ENCODE peak calls at places on chromosome 3, in nine cellular contexts. J is SK-N-SH, T is cardiac muscle cell, G is ovary, P is colonic mucosa, R is stomach, V is Peyer's patch, W is vagina, X is OCI-LY7. Y is an unnamed sample.

GRCh38 chr3:16264174-16264707 is 502 bp downstream of the DPH3 start:
- DNase-seq in T (no peak), J (no peak), G (no peak), P (no peak), W (no peak), R (no peak), V (no peak), X (no peak), Y (no peak)

GRCh38 chr3:172106989-172107388 is 67.6 kb downstream of the FNDC3B start:
- DNase-seq in R (peak; percentile 60), P (peak; percentile 53), V (no peak), T (peak; percentile 20), G (no peak), W (no peak), J (no peak), X (peak; percentile 92), Y (peak; percentile 63)

GRCh38 chr3:45795882-45796765 is at the start of gene SLC6A20:
- DNase-seq in P (peak; percentile 65), V (peak; percentile 86), X (no peak), W (no peak), R (peak; percentile 44), G (no peak), J (peak; percentile 76), T (peak; percentile 16), Y (no peak)

GRCh38 chr3:99250272-99250671 is 348.8 kb upstream of the DCBLD2 start:
- DNase-seq in G (no peak), X (no peak), P (no peak), R (no peak), J (no peak), W (no peak), V (no peak), T (no peak), Y (no peak)

GRCh38 chr3:81452406-81452805 is 309.0 kb downstream of the GBE1 start:
- DNase-seq in T (no peak), X (no peak), J (no peak), W (no peak), G (no peak), R (no peak), V (no peak), P (no peak), Y (no peak)

GRCh38 chr3:188749010-188749617 is 422.7 kb upstream of the TPRG1 start:
- DNase-seq in W (no peak), G (no peak), R (no peak), P (peak; percentile 53), J (peak; percentile 5), T (peak; percentile 18), X (peak; percentile 62), V (no peak), Y (no peak)

GRCh38 chr3:112759681-112760080 is 87.0 kb downstream of the CD200R1L start:
- DNase-seq in G (no peak), T (no peak), X (no peak), W (no peak), R (no peak), P (no peak), J (no peak), V (no peak), Y (no peak)

GRCh38 chr3:58646503-58646902 is 20.1 kb downstream of the FAM3D start:
- DNase-seq in J (no peak), V (no peak), G (no peak), X (no peak), T (no peak), P (no peak), R (peak; percentile 40), W (no peak), Y (no peak)

GRCh38 chr3:26437678-26438077 is 184.9 kb upstream of the LRRC3B start:
- DNase-seq in P (no peak), G (no peak), J (no peak), X (no peak), R (no peak), V (no peak), W (no peak), T (no peak), Y (no peak)

GRCh38 chr3:138593488-138594149 is 441 bp downstream of the CEP70 start:
- DNase-seq in G (no peak), X (no peak), P (peak; percentile 35), R (no peak), J (no peak), V (no peak), T (peak; percentile 10), W (no peak), Y (no peak)

GRCh38 chr3:149717391-149718056 is 34.8 kb downstream of the COMMD2 start:
- DNase-seq in T (peak; percentile 71), W (no peak), X (peak; percentile 39), P (peak; percentile 48), V (no peak), J (peak; percentile 61), R (peak; percentile 45), G (peak; percentile 52), Y (no peak)

GRCh38 chr3:36489106-36489505 is 108.8 kb downstream of the STAC start:
- DNase-seq in X (no peak), G (no peak), J (no peak), T (no peak), R (no peak), W (no peak), V (no peak), P (no peak), Y (no peak)

GRCh38 chr3:135192929-135193328 is 397.9 kb downstream of the EPHB1 start:
- DNase-seq in W (peak; percentile 79), T (no peak), P (no peak), R (no peak), G (no peak), J (no peak), X (no peak), V (no peak), Y (no peak)

GRCh38 chr3:27216955-27217552 is 152.1 kb downstream of the NEK10 start:
- DNase-seq in P (no peak), T (no peak), X (no peak), J (no peak), R (no peak), W (no peak), G (no peak), V (no peak), Y (no peak)

DNA sequence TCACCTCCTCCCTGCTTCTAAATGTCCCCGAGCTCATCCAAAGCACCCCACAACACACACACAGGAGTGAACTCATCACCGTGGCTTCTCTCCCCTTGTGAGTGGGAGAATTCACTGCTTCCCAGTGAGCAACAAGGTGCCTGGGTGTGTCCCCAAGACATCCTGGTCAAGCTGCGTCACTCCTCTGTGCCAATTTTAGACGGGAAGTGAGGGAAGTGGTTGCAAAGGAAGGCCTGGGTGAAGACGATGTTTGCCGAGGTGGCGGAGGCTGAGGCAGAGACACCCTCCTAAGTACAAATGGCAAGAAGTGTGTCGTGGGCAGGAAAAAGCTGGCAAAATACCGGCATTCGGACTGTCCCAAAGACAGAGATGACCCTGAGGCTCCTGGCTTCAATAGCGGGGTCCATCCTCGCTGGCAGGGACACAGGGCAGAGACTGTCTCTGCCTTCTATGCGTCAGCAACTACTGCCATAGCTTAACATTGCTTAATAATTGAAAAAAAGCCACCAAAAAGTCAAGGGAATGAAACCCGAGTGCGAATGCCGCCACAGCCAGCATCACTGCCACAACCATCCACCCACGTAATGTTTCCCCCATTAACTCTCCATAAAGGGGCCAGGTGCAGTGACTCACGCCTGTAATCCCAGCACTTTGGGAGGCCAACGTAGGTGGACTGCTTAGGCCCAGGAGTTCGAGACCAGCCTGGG is 72.8 kb downstream of the VGLL4 start:
- DNase-seq in G (peak; percentile 17), P (no peak), T (no peak), V (no peak), X (no peak), R (no peak), J (no peak), W (peak; percentile 84), Y (peak; percentile 67)
- H3K4me1 ChIP-seq in G (peaks cover 25% of the 10 kb centered on the region), P (no peaks in the 10 kb centered on the region), T (no peaks in the 10 kb centered on the region), V (peaks cover 10% of the 10 kb centered on the region), X (peaks cover 2% of the 10 kb centered on the region), R (peaks cover 17% of the 10 kb centered on the region), J (peaks cover 24% of the 10 kb centered on the region), W (peaks cover 54% of the 10 kb centered on the region), Y (peaks cover 2% of the 10 kb centered on the region)

DNA sequence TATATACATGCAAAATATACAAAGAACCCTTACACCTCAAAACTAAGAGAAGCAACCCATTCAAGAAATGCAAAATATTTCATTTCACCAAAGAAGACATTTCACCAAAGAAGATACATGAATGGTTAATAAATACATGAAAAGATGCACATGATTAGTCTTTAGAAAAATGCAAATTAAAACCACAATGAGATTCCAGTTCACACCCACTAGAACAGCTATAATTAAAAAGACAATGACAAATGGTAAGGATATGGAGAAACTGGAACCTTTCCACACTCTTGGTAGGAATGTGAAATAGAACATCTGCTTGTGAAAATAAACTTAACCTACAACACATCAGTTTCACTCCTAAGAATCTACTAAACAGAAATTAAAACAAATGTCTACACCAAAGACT is 87.9 kb downstream of the OSBPL10 start:
- DNase-seq in R (no peak), G (no peak), P (no peak), X (no peak), W (no peak), T (no peak), J (no peak), V (no peak), Y (no peak)
- H3K27ac ChIP-seq in R (no peak overlapping the region), G (no peak overlapping the region), P (no peak overlapping the region), X (no peak overlapping the region), W (no peak overlapping the region), T (no peak overlapping the region), J (no peak overlapping the region), V (no peak overlapping the region), Y (no peak overlapping the region)

DNA sequence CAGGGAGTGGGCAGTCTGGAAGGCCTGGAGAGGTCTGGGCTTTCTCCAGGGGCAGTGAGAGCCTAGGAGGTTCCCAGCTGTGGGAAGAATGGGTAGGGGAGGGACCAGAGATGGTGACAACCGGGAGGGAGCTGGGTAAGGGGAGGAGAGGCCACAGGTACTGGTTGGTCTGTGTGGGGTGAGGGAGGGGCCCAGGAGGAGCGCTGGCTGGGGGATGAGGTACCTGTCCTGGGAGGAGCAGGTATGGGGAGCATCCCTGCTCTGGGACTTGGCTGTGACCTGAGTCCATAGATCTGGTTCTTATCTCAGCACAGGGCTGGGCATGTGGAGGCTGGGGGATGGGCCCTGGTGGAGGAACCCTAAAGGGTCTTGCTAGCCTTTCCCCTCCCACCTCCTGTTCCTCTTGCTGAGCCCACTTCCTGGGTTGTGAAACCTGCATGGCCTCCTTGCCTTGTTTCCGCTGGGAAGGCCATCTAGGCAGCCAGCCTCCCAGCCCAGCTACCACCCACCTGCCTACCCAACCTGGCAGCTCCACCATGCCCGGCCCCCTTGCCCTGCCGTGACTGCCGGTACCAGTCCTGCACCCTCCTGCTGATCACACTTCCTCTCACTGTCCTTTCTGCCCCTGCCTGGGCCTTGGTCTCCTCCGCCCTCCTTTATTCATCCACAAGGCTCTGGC is 11.0 kb downstream of the PRKCD start:
- DNase-seq in T (no peak), J (no peak), G (no peak), W (no peak), R (no peak), P (no peak), V (no peak), X (peak; percentile 54), Y (no peak)
- H3K4me1 ChIP-seq in T (no peaks in the 10 kb centered on the region), J (peaks cover 53% of the 10 kb centered on the region), G (no peaks in the 10 kb centered on the region), W (peaks cover 20% of the 10 kb centered on the region), R (peaks cover 46% of the 10 kb centered on the region), P (peaks cover 9% of the 10 kb centered on the region), V (peaks cover 58% of the 10 kb centered on the region), X (peaks cover 100% of the 10 kb centered on the region), Y (no peaks in the 10 kb centered on the region)

DNA sequence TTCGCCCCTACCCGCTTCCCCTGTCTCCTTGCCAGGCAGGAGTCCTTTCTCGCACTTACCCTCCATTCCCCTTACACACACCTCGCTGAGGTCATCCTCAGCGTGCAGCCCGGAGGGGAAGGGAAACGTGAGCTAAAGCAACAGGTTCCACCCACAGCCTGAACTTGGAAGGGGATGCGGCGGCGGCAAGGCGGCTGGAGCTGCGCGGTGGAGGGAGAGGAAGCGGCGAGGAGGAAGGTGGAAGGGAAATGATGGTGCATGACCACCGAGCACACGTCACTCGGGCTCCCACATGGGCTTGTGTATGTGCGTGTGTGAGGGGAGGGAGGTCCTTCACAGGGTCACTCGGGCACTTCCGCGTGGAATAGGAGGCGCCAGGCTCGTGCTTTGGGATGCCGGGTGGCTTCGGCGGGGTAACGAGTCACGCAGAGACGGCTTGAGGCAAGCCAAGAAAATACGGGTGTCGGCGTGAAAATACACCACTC is 225.6 kb upstream of the IL12A start:
- DNase-seq in J (peak; percentile 52), G (peak; percentile 48), V (peak; percentile 54), X (no peak), T (peak; percentile 60), R (peak; percentile 32), P (no peak), W (no peak), Y (peak; percentile 91)
- H3K27ac ChIP-seq in J (peak overlapping the region; percentile 97), G (peak overlapping the region; percentile 65), V (peak overlapping the region; percentile 83), X (no peak overlapping the region), T (peak overlapping the region; percentile 55), R (peak overlapping the region; percentile 95), P (peak overlapping the region; percentile 88), W (peak overlapping the region; percentile 96), Y (peak overlapping the region; percentile 90)

Y was measured in aorta.